ENCODE peak calls at places on chromosomes 3 and 15, in eight cellular contexts. H is HepG2, R is A549, X is esophagus muscularis mucosa, T is transverse colon, L is ovary, S is H1, N is suprapubic skin. C is an unnamed sample.

GRCh38 chr15:51833782-51834181 is 4.3 kb downstream of the TMOD3 start:
- DNase-seq in L (no peak), R (no peak), T (no peak), N (no peak), X (no peak), S (no peak), H (no peak), C (no peak)

GRCh38 chr3:65996605-65997004 is 42.1 kb downstream of the MAGI1 start:
- DNase-seq in T (no peak), S (no peak), H (no peak), L (peak; percentile 21), R (no peak), N (no peak), X (no peak), C (no peak)

GRCh38 chr3:35322070-35322469 is 317.3 kb upstream of the ARPP21 start:
- DNase-seq in T (no peak), S (no peak), H (no peak), L (no peak), R (no peak), N (no peak), X (no peak), C (no peak)

GRCh38 chr15:40939909-40940801 is 11.0 kb downstream of the DLL4 start:
- DNase-seq in R (no peak), T (no peak), H (no peak), L (no peak), X (no peak), S (no peak), N (no peak), C (no peak)

GRCh38 chr3:126340081-126340511 is 17.1 kb downstream of the KLF15 start:
- DNase-seq in R (no peak), H (no peak), N (peak; percentile 58), T (peak; percentile 4), X (no peak), S (peak; percentile 31), L (peak; percentile 15), C (no peak)

GRCh38 chr3:87900061-87900460 is 158.7 kb downstream of the CGGBP1 start:
- DNase-seq in L (no peak), X (no peak), N (no peak), T (no peak), S (no peak), H (no peak), R (no peak), C (no peak)

GRCh38 chr15:35055416-35056105 is 29.5 kb downstream of the NANOGP8 start:
- DNase-seq in R (no peak), L (no peak), S (no peak), H (no peak), X (no peak), T (no peak), N (no peak), C (no peak)

GRCh38 chr15:56893349-56893678 is 25.1 kb upstream of the TCF12 start:
- DNase-seq in H (no peak), L (no peak), X (no peak), N (no peak), R (no peak), T (no peak), S (no peak), C (no peak)

GRCh38 chr3:71658131-71658530 is 67.1 kb downstream of the EIF4E3 start:
- DNase-seq in S (no peak), L (peak; percentile 63), H (no peak), R (peak; percentile 28), N (peak; percentile 83), X (no peak), T (peak; percentile 72), C (peak; percentile 61)

GRCh38 chr3:190840146-190840545 is 22.3 kb downstream of the GMNC start:
- DNase-seq in T (no peak), X (no peak), H (no peak), R (no peak), L (no peak), N (no peak), S (no peak), C (no peak)

GRCh38 chr15:41985236-41986160 is 13.1 kb upstream of the EHD4 start:
- DNase-seq in L (no peak), N (no peak), X (no peak), R (no peak), T (peak; percentile 2), S (no peak), H (no peak), C (no peak)

GRCh38 chr3:32447865-32448400 is 54.7 kb downstream of the CMTM6 start:
- DNase-seq in X (no peak), L (no peak), R (no peak), S (no peak), N (no peak), H (no peak), T (no peak), C (no peak)

GRCh38 chr3:186237915-186238314 is 124.1 kb downstream of the DGKG start:
- DNase-seq in R (no peak), T (no peak), N (no peak), X (no peak), S (no peak), L (no peak), H (no peak), C (no peak)

GRCh38 chr3:194300392-194300758 is 50.8 kb downstream of the CPN2 start:
- DNase-seq in X (no peak), N (peak; percentile 91), L (peak; percentile 92), S (no peak), H (peak; percentile 53), T (peak; percentile 66), R (no peak), C (peak; percentile 75)

GRCh38 chr15:88920186-88920891 is 7.2 kb upstream of the MFGE8 start:
- DNase-seq in L (no peak), R (peak; percentile 70), X (no peak), S (peak; percentile 41), T (no peak), N (no peak), H (no peak), C (no peak)

GRCh38 chr15:39478996-39479395 is 101.9 kb upstream of the THBS1 start:
- DNase-seq in N (no peak), R (no peak), H (no peak), X (no peak), S (no peak), L (no peak), T (no peak), C (no peak)

GRCh38 chr3:73623996-73624362 is 762 bp downstream of the PDZRN3 start:
- DNase-seq in X (no peak), H (no peak), T (peak; percentile 38), N (no peak), L (peak; percentile 56), R (no peak), S (peak; percentile 79), C (no peak)

GRCh38 chr15:62758126-62758951 is 284.2 kb upstream of the TPM1 start:
- DNase-seq in H (peak; percentile 56), S (no peak), L (peak; percentile 62), T (peak; percentile 14), X (peak; percentile 94), R (peak; percentile 41), N (no peak), C (peak; percentile 77)

GRCh38 chr15:64137226-64137833 is 14.2 kb upstream of the SNX22 start:
- DNase-seq in L (no peak), T (no peak), R (no peak), S (no peak), N (no peak), H (no peak), X (no peak), C (no peak)

GRCh38 chr15:62886431-62887071 is 156.0 kb upstream of the TPM1 start:
- DNase-seq in L (peak; percentile 53), H (peak; percentile 97), T (no peak), X (no peak), R (peak; percentile 46), S (peak; percentile 63), N (no peak), C (no peak)

GRCh38 chr15:47194718-47195117 is 522.6 kb upstream of the SEMA6D start:
- DNase-seq in L (no peak), S (no peak), N (no peak), R (peak; percentile 10), T (no peak), X (no peak), H (peak; percentile 5), C (no peak)

GRCh38 chr15:47196057-47196456 is 521.2 kb upstream of the SEMA6D start:
- DNase-seq in X (no peak), N (peak; percentile 84), R (peak; percentile 66), T (peak; percentile 75), S (peak; percentile 80), H (peak; percentile 48), L (peak; percentile 80), C (peak; percentile 35)
- TF ChIP-seq EP300 in X (no peak), N (no peak), R (no peak), T (no peak), S (no peak), H (no peak), L (no peak), C (no peak)

DNA sequence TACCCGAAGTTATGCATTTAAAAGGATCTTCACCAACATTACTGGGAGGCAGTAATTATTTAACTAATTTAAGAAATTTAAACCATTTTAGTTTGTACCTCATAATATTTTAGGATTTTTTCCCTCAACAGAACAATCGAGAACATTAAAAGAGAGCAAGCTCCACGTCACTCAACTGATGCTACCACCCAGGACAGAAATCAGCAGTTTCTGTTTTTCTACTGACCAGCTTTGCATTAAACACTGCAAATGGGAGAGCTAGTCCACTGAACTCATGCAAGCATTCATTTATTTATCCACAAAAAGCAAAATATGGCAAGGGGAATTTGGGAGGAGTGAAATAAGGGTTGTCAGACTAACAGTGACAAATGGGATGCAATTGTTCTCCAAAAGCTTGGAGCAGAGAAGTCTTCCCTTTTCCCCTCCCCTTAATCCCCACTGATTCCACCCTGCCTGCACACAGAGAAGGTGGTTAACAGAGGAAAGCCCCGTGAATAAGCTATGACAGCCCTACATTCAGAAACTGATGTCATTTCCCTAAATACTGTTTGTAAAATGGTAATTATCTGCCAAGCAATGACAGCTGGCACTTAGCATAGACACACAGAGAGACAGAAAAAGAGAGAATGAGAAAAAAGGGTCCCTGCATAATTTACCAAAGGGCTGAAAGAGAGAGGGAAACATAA is 777.3 kb downstream of the TUSC7 start:
- DNase-seq in H (no peak), X (no peak), S (no peak), N (no peak), T (no peak), R (no peak), L (no peak), C (no peak)
- H3K27ac ChIP-seq in H (no peak overlapping the region), X (no peak overlapping the region), S (no peak overlapping the region), N (no peak overlapping the region), T (no peak overlapping the region), R (no peak overlapping the region), L (no peak overlapping the region), C (no peak overlapping the region)

DNA sequence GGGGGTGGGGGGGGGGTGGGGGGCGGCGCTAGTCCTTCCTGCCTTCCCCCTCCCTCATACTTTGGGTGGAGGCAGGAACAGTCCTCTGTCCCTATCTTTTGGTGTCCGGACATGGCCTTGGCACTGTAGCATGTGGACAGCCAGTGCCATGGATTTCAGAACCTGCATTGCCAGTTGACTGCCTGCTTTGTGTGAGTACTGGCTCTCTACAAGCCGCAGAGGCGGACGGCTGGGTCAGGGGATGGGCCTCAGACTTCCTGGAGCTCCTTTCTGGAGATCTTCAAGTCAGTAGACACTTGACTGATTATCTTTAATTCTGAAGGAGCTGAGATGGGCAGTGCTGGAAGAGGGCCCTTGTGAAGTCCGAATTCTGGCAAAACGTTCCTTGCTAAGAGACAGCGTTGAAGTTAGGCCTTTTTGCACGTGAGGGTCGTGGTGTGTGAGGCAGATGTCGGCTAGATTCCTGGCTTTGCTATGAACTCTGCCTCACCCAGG is 2.5 kb downstream of the CLDN11 start:
- DNase-seq in R (no peak), X (no peak), L (peak; percentile 45), N (no peak), T (no peak), S (no peak), H (peak; percentile 42), C (no peak)
- H3K4me3 ChIP-seq in R (no peak overlapping the region), X (peak overlapping the region; percentile 31), L (peak overlapping the region; percentile 53), N (peak overlapping the region; percentile 24), T (no peak overlapping the region), S (no peak overlapping the region), H (peak overlapping the region; percentile 54), C (peak overlapping the region; percentile 36)

GRCh38 chr15:100891316-100892012 is 11.8 kb downstream of the ALDH1A3 start:
- DNase-seq in N (peak; percentile 77), L (no peak), T (no peak), S (no peak), R (no peak), H (no peak), X (no peak), C (no peak)
- TF ChIP-seq EP300 in N (no peak), L (no peak), T (no peak), S (no peak), R (no peak), H (no peak), X (no peak), C (no peak)

C was measured in tibial nerve.